ENCODE peak calls at places on chromosomes 6 and 20, in five cellular contexts. E is endothelial cell of umbilical vein, A is breast epithelium, J is HCT116, L is suprapubic skin. B is an unnamed sample.

GRCh38 chr6:111662794-111663231 is 57.1 kb upstream of the TRAF3IP2 start:
- DNase-seq in L (no peak), J (no peak), E (no peak), A (no peak), B (peak; percentile 87)

GRCh38 chr20:50126662-50127061 is 13.7 kb upstream of the UBE2V1 start:
- DNase-seq in A (no peak), L (no peak), E (no peak), J (no peak), B (no peak)

GRCh38 chr20:34581341-34582189 is 23.0 kb downstream of the MAP1LC3A start:
- DNase-seq in J (no peak), L (no peak), E (peak; percentile 91), A (no peak), B (peak; percentile 81)

GRCh38 chr6:16950825-16951495 is 150.9 kb upstream of the STMND1 start:
- DNase-seq in E (no peak), J (no peak), A (no peak), L (no peak), B (no peak)

GRCh38 chr20:17471606-17472187 is 59.5 kb downstream of the BFSP1 start:
- DNase-seq in A (no peak), J (no peak), L (no peak), E (no peak), B (no peak)

GRCh38 chr6:11276911-11277274 is 44.4 kb upstream of the NEDD9 start:
- DNase-seq in L (no peak), A (no peak), J (no peak), E (no peak), B (no peak)

GRCh38 chr20:59428006-59428405 is 127.6 kb downstream of the EDN3 start:
- DNase-seq in A (no peak), E (no peak), J (no peak), L (no peak), B (no peak)

GRCh38 chr6:47789553-47789952 is 7.7 kb downstream of the OPN5 start:
- DNase-seq in E (no peak), A (no peak), L (no peak), J (no peak), B (no peak)

GRCh38 chr6:15752820-15753219 is 90.0 kb upstream of the DTNBP1 start:
- DNase-seq in J (no peak), E (no peak), A (no peak), L (no peak), B (no peak)

GRCh38 chr6:3471711-3472110 is 14.9 kb upstream of the SLC22A23 start:
- DNase-seq in L (no peak), J (no peak), A (no peak), E (no peak), B (no peak)

GRCh38 chr6:8672882-8673281 is 237.5 kb upstream of the SLC35B3 start:
- DNase-seq in L (no peak), E (no peak), A (no peak), J (no peak), B (no peak)

GRCh38 chr20:4110885-4111284 is 95.5 kb upstream of the RNF24 start:
- DNase-seq in J (no peak), L (no peak), E (no peak), A (no peak), B (no peak)

GRCh38 chr20:4613184-4613583 is 108.5 kb upstream of the PRND start:
- DNase-seq in A (peak; percentile 19), J (no peak), L (no peak), E (no peak), B (no peak)

GRCh38 chr20:20223981-20224380 is 143.9 kb upstream of the INSM1 start:
- DNase-seq in J (no peak), E (no peak), A (no peak), L (no peak), B (no peak)

GRCh38 chr6:53768636-53769035 is 26.2 kb upstream of the LRRC1 start:
- DNase-seq in L (no peak), A (no peak), E (no peak), J (no peak), B (no peak)

GRCh38 chr20:24772667-24773066 is 176.4 kb upstream of the CST7 start:
- DNase-seq in J (no peak), E (no peak), A (no peak), L (peak; percentile 41), B (no peak)

GRCh38 chr6:140538926-140539325 is 1164.5 kb upstream of the CITED2 start:
- DNase-seq in J (no peak), L (no peak), A (no peak), E (no peak), B (no peak)

GRCh38 chr6:152050451-152051195 is 243.1 kb downstream of the ESR1 start:
- DNase-seq in E (no peak), L (no peak), J (no peak), A (no peak), B (no peak)

GRCh38 chr6:79601020-79601609 is 30.0 kb upstream of the SH3BGRL2 start:
- DNase-seq in L (no peak), J (no peak), E (peak; percentile 49), A (no peak), B (no peak)

GRCh38 chr6:48766349-48766748 is 655.4 kb upstream of the PTCHD4 start:
- DNase-seq in A (no peak), L (no peak), J (peak; percentile 79), E (no peak), B (no peak)

GRCh38 chr6:117309069-117309468 is 43.7 kb downstream of the VGLL2 start:
- DNase-seq in J (no peak), L (no peak), E (no peak), A (no peak), B (no peak)

GRCh38 chr6:18121580-18122127 is 823 bp downstream of the NHLRC1 start:
- DNase-seq in L (no peak), E (no peak), J (no peak), A (no peak), B (no peak)

GRCh38 chr6:156655267-156655918 is 121.8 kb upstream of the ARID1B start:
- DNase-seq in J (no peak), A (no peak), L (no peak), E (no peak), B (no peak)

GRCh38 chr6:158640519-158640918 is 4.0 kb downstream of the DYNLT1 start:
- DNase-seq in J (no peak), L (no peak), A (no peak), E (no peak), B (no peak)

DNA sequence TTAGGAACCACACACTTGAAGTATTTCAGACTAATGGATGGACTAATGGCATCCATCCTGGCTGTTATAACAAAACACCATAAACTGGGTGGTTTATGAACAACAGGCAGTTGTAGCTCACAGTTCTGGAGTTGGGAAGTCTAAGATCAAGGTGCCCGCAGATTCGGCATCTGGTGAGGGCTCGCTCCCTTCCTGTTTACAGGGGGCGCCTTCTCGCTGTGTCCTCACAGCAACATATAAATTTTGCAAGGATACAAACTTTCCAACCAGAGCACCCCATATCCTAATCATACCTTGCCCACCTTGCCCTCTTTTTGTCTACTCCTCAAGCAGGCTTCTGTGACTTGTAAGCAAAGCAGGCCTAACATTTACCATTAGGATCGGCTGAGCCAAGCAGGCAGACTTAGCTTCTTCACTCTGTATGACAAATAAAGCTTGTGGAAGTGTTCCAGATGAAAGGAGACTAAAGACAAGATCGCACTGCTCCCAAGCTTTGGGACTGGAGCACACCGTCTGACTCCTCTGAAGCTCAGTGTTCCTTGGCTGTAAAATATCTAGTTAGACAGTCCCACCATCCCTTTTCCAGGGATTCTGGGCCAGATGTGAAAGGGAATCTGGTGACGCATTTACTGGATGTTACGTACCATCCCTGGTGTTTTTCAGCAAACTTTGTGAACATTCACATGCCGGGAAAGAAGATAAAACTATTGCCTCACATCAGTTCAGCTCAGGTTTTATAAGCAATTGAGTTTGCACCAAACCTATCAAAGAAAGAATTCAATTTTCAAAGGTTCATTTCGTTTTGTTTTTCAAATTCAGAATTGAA is 34.8 kb downstream of the GFOD1 start:
- DNase-seq in L (no peak), J (no peak), E (no peak), A (no peak), B (no peak)
- TF ChIP-seq POLR2AphosphoS5 in L (no peak), J (no peak), E (no peak), A (no peak), B (no peak)

DNA sequence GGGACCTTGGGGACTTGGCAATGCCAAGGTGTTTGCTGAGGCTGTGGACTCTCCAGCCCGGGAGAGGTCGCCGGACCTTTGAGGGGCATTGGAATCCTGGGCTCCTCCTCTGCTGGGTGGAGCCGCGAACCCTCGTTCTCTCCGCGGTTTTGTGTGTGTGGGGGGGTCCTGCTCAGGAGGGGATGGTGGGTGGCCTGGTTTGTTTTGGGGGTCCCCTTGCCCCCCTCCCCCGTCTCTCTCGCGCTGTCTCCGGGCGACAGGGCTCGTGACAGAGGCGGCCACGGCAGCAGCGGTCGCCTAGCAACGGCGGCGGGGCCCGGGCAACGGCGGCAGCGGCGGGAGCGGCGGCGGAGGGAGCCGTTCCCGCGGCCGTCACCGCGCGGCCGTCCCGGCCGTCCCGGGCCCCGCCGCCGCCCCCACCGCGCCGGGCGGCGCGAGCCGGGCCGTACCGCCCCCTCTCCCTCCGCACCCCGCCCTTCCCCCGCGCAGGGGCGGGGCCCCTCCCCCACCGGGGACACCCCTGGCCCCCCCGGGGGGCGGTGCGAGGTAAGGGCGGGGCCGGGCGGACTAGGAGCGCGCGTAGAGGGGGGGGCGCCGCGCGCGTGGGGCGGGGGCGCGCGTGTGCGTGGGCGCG is 7.8 kb downstream of the SYNGAP1 start:
- DNase-seq in J (no peak), L (no peak), A (no peak), E (peak; percentile 21), B (no peak)
- TF ChIP-seq POLR2A in J (no peak), L (no peak), A (no peak), E (no peak), B (no peak)

GRCh38 chr20:41047975-41048305 is 19.3 kb downstream of the TOP1 start:
- DNase-seq in A (no peak), L (no peak), J (no peak), E (no peak), B (no peak)
- H3K4me1 ChIP-seq in A (peaks cover 3% of the 10 kb centered on the region), L (peaks cover 84% of the 10 kb centered on the region), J (peaks cover 76% of the 10 kb centered on the region), E (peaks cover 31% of the 10 kb centered on the region), B (peaks cover 98% of the 10 kb centered on the region)

GRCh38 chr6:166511316-166511715 is 75.2 kb downstream of the RAMACL start:
- DNase-seq in E (no peak), J (no peak), L (no peak), A (no peak), B (no peak)

GRCh38 chr6:166514196-166514595 is 72.3 kb downstream of the RAMACL start:
- DNase-seq in L (no peak), J (no peak), E (no peak), A (no peak), B (no peak)

GRCh38 chr6:166512567-166512966 is 73.9 kb downstream of the RAMACL start:
- DNase-seq in A (no peak), E (no peak), L (no peak), J (peak; percentile 27), B (no peak)

GRCh38 chr6:166516256-166516655 is 70.2 kb downstream of the RAMACL start:
- DNase-seq in J (no peak), A (no peak), E (no peak), L (no peak), B (no peak)

DNA sequence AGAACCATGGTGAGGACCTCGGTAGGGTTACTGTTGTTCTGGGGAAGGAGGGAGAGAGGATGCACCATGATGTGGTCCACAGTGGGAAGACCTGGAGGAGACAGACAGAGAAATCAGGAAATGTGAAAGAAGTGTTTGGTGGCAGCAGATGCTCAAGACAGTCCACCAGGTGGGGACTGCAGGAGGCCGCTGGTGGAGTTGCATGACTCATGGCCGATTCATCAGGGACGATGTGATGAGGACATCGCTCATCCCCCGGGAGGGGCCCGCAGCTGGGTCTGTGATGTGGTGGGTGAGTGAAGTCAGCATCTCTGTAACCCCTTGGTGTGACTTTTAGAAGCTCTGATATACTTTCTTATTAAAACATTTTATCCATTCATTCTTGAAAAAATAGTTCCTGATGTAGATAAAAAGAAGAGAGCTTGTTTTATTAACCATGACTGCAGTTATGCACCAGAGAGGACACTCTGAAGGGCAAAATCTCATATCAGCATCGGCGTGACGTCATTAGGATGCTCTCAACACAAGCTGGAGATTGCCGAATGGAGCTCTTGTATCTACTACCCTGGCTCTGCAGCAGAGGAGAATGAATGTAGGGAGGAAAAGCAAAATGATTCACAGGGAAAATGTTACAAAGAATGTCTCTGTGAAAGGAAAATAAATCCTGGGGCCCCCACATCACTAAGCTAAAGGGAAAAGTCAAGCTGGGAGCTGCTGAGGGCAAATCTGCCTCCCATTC is 71.2 kb downstream of the RAMACL start:
- DNase-seq in E (peak; percentile 56), J (peak; percentile 55), L (no peak), A (no peak), B (no peak)
- TF ChIP-seq POLR2AphosphoS5 in E (peak; percentile 18), J (no peak), L (no peak), A (no peak), B (no peak)

B was measured in vagina.